ENCODE peak calls at places on chromosomes 7 and 10, in seven cellular contexts. One of them, this sample, is unnamed.

GRCh38 chr10:119652361-119652760 is 1.2 kb downstream of the BAG3 start:
- DNase-seq in epithelial cell of proximal tubule: no peak
- DNase-seq in tibial artery: no peak
- DNase-seq in cardiac muscle cell: peak
- DNase-seq in GM23338: no peak
- DNase-seq in T-helper 9 cell: no peak
- DNase-seq in NCI-H69: peak
- DNase-seq in this sample: no peak

GRCh38 chr7:47852330-47853245 is 95.7 kb downstream of the PKD1L1 start:
- DNase-seq in epithelial cell of proximal tubule: no peak
- DNase-seq in tibial artery: no peak
- DNase-seq in cardiac muscle cell: peak
- DNase-seq in GM23338: peak
- DNase-seq in T-helper 9 cell: no peak
- DNase-seq in NCI-H69: peak
- DNase-seq in this sample: no peak

GRCh38 chr10:50805981-50806622 is 66.4 kb downstream of the ASAH2B start:
- DNase-seq in epithelial cell of proximal tubule: no peak
- DNase-seq in tibial artery: no peak
- DNase-seq in cardiac muscle cell: no peak
- DNase-seq in GM23338: peak
- DNase-seq in T-helper 9 cell: no peak
- DNase-seq in NCI-H69: no peak
- DNase-seq in this sample: no peak

GRCh38 chr7:158484801-158485531 is 102.7 kb downstream of the PTPRN2 start:
- DNase-seq in epithelial cell of proximal tubule: no peak
- DNase-seq in tibial artery: no peak
- DNase-seq in cardiac muscle cell: no peak
- DNase-seq in GM23338: no peak
- DNase-seq in T-helper 9 cell: no peak
- DNase-seq in NCI-H69: no peak
- DNase-seq in this sample: no peak

GRCh38 chr10:21849624-21850023 is 153.9 kb downstream of the DNAJC1 start:
- DNase-seq in epithelial cell of proximal tubule: no peak
- DNase-seq in tibial artery: no peak
- DNase-seq in cardiac muscle cell: no peak
- DNase-seq in GM23338: peak
- DNase-seq in T-helper 9 cell: no peak
- DNase-seq in NCI-H69: no peak
- DNase-seq in this sample: no peak

GRCh38 chr10:73995035-73995358 is 2.9 kb upstream of the VCL start:
- DNase-seq in epithelial cell of proximal tubule: no peak
- DNase-seq in tibial artery: no peak
- DNase-seq in cardiac muscle cell: no peak
- DNase-seq in GM23338: no peak
- DNase-seq in T-helper 9 cell: no peak
- DNase-seq in NCI-H69: no peak
- DNase-seq in this sample: no peak

GRCh38 chr10:69517271-69517848 is 55.9 kb downstream of the NEUROG3 start:
- DNase-seq in epithelial cell of proximal tubule: no peak
- DNase-seq in tibial artery: no peak
- DNase-seq in cardiac muscle cell: no peak
- DNase-seq in GM23338: no peak
- DNase-seq in T-helper 9 cell: no peak
- DNase-seq in NCI-H69: no peak
- DNase-seq in this sample: no peak

GRCh38 chr10:70751356-70751755 is 33.8 kb downstream of the TBATA start:
- DNase-seq in epithelial cell of proximal tubule: no peak
- DNase-seq in tibial artery: no peak
- DNase-seq in cardiac muscle cell: peak
- DNase-seq in GM23338: no peak
- DNase-seq in T-helper 9 cell: no peak
- DNase-seq in NCI-H69: no peak
- DNase-seq in this sample: no peak